ENCODE peak calls at places on chromosome 20, in ten cellular contexts. W, B, Z, G, Q, V, E, S, R and F are unnamed samples.

GRCh38 chr20:48638546-48638945 is 189.3 kb downstream of the PREX1 start:
- DNase-seq in W (no peak), B (no peak), Z (peak), G (no peak), Q (no peak), V (no peak), E (no peak), S (no peak), R (no peak), F (no peak)

GRCh38 chr20:43550456-43550855 is 8.4 kb upstream of the SGK2 start:
- DNase-seq in W (no peak), B (no peak), Z (no peak), G (no peak), Q (no peak), V (no peak), E (no peak), S (no peak), R (no peak), F (no peak)

GRCh38 chr20:47225458-47225857 is 131.0 kb downstream of the ZMYND8 start:
- DNase-seq in W (no peak), B (no peak), Z (no peak), G (no peak), Q (no peak), V (no peak), E (no peak), S (no peak), R (no peak), F (no peak)

GRCh38 chr20:33868571-33868970 is 57.4 kb downstream of the CHMP4B start:
- DNase-seq in W (no peak), B (no peak), Z (no peak), G (no peak), Q (no peak), V (no peak), E (no peak), S (no peak), R (no peak), F (no peak)

GRCh38 chr20:39993737-39994136 is 695.3 kb downstream of the MAFB start:
- DNase-seq in W (no peak), B (no peak), Z (no peak), G (no peak), Q (no peak), V (no peak), E (no peak), S (no peak), R (no peak), F (no peak)

GRCh38 chr20:29740951-29741593 is 1516.4 kb upstream of the DEFB115 start:
- DNase-seq in W (no peak), B (no peak), Z (no peak), G (no peak), Q (no peak), V (no peak), E (no peak), S (no peak), R (no peak), F (no peak)

GRCh38 chr20:3041818-3042504 is 1.5 kb upstream of the GNRH2 start:
- DNase-seq in W (no peak), B (peak), Z (no peak), G (no peak), Q (no peak), V (no peak), E (peak), S (no peak), R (no peak), F (no peak)

GRCh38 chr20:45257711-45258110 is 3.3 kb upstream of the SLPI start:
- DNase-seq in W (no peak), B (no peak), Z (no peak), G (no peak), Q (no peak), V (no peak), E (no peak), S (no peak), R (no peak), F (no peak)

GRCh38 chr20:9634327-9634726 is 119.9 kb downstream of the LAMP5 start:
- DNase-seq in W (no peak), B (no peak), Z (no peak), G (no peak), Q (no peak), V (no peak), E (no peak), S (no peak), R (no peak), F (no peak)

GRCh38 chr20:48295445-48295903 is 510.2 kb upstream of the SULF2 start:
- DNase-seq in W (peak), B (no peak), Z (peak), G (peak), Q (peak), V (peak), E (peak), S (peak), R (no peak), F (peak)

GRCh38 chr20:59939052-59939878 is 840 bp downstream of the PPP1R3D start:
- DNase-seq in W (peak), B (no peak), Z (peak), G (no peak), Q (no peak), V (no peak), E (no peak), S (peak), R (no peak), F (no peak)

GRCh38 chr20:29743101-29743931 is 1514.1 kb upstream of the DEFB115 start:
- DNase-seq in W (no peak), B (no peak), Z (no peak), G (no peak), Q (no peak), V (no peak), E (no peak), S (peak), R (no peak), F (no peak)

GRCh38 chr20:60976139-60976538 is 275.9 kb upstream of the CDH4 start:
- DNase-seq in W (no peak), B (no peak), Z (no peak), G (no peak), Q (no peak), V (no peak), E (no peak), S (no peak), R (no peak), F (no peak)

GRCh38 chr20:45817652-45818194 is 5.3 kb downstream of the UBE2C start:
- DNase-seq in W (no peak), B (no peak), Z (peak), G (no peak), Q (peak), V (no peak), E (peak), S (peak), R (no peak), F (no peak)